ENCODE peak calls at places on chromosomes 11 and 22, in four cellular contexts. X is psoas muscle, W is left ventricle myocardium inferior, P is SK-N-SH. I is an unnamed sample.

GRCh38 chr11:86222081-86222480 is 22.5 kb upstream of the EED start:
- DNase-seq in X (no peak), W (no peak), P (no peak), I (no peak)

GRCh38 chr22:19064354-19065054 is 57.7 kb downstream of the DGCR2 start:
- DNase-seq in X (no peak), W (no peak), P (no peak), I (no peak)

GRCh38 chr11:4658629-4659453 is 15.1 kb downstream of the OR51E1 start:
- DNase-seq in X (no peak), W (no peak), P (no peak), I (no peak)

GRCh38 chr11:2548596-2548995 is 103.8 kb downstream of the KCNQ1 start:
- DNase-seq in X (no peak), W (no peak), P (no peak), I (no peak)

GRCh38 chr11:2684581-2684980 is 15.2 kb downstream of the KCNQ1OT1 start:
- DNase-seq in X (no peak), W (no peak), P (no peak), I (no peak)

GRCh38 chr11:72812968-72813739 is 1.1 kb upstream of the ATG16L2 start:
- DNase-seq in X (peak; percentile 61), W (peak; percentile 52), P (peak; percentile 67), I (peak; percentile 53)

GRCh38 chr11:12410006-12410728 is 32.8 kb downstream of the PARVA start:
- DNase-seq in X (no peak), W (no peak), P (peak; percentile 30), I (peak; percentile 52)

GRCh38 chr22:44752285-44753188 is at the start of gene ARHGAP8:
- DNase-seq in X (no peak), W (no peak), P (peak; percentile 74), I (no peak)

GRCh38 chr11:65487467-65488272 is 11.2 kb upstream of the MALAT1 start:
- DNase-seq in X (peak; percentile 96), W (peak; percentile 99), P (peak; percentile 90), I (peak; percentile 98)

GRCh38 chr22:42887523-42888507 is 30.7 kb upstream of the ARFGAP3 start:
- DNase-seq in X (no peak), W (no peak), P (no peak), I (no peak)

GRCh38 chr11:79167510-79168188 is 273.2 kb downstream of the TENM4 start:
- DNase-seq in X (no peak), W (no peak), P (no peak), I (no peak)

GRCh38 chr22:37421468-37421877 is 5.8 kb downstream of the ELFN2 start:
- DNase-seq in X (no peak), W (no peak), P (no peak), I (no peak)

GRCh38 chr22:37418627-37419369 is 8.5 kb downstream of the ELFN2 start:
- DNase-seq in X (no peak), W (no peak), P (no peak), I (no peak)

GRCh38 chr22:37419370-37419915 is 7.8 kb downstream of the ELFN2 start:
- DNase-seq in X (no peak), W (no peak), P (no peak), I (no peak)

GRCh38 chr22:37419916-37420655 is 7.2 kb downstream of the ELFN2 start:
- DNase-seq in X (no peak), W (no peak), P (peak; percentile 84), I (no peak)

DNA sequence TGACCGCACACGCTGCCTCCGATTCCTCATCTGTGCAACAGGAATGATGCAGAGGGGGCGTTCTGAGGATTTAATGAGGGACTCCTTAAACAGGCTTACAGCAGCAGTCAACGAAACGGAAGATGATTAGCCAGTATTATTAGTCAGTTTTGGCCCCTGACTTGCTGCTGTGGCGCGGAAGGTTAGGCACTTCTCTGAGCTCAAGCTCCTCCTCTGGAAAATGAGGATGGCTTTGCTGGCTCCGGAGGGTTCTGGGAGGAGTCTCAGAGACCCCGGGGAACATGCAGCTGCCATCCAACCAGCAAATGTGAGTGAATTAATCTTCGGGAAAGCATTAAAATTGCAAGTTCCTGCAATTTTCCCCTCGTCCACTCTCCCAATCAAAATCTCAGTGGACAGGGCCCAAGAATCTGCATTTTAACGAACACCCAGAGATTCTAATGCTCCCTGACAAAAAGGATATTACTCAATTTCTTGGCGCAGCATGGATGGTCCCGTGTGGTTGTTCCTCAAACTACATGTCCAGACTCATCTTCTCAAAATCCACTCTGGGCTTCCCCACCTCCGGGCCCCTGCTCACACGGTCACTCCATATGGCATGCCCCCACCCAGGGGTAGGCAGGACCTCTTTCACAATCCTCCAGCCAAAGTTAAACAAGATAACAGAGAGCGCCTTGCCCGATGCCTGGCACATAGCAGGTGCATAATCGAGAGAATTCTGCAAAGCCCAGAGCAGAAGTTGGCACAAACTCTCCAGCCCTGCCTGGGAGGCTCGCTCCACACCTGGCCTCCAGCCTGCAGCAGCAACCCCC is 6.4 kb downstream of the ELFN2 start:
- DNase-seq in X (no peak), W (no peak), P (no peak), I (no peak)
- TF ChIP-seq CTCF in X (no peak), W (no peak), P (no peak), I (no peak)

GRCh38 chr11:19577849-19578619 is 134.6 kb upstream of the NAV2 start:
- DNase-seq in X (peak; percentile 33), W (peak; percentile 48), P (peak; percentile 57), I (peak; percentile 90)
- TF ChIP-seq CTCF in X (no peak), W (peak; percentile 30), P (no peak), I (no peak)

GRCh38 chr11:6062691-6063358 is 32.3 kb upstream of the OR56A1 start:
- DNase-seq in X (no peak), W (no peak), P (no peak), I (no peak)
- TF ChIP-seq CTCF in X (no peak), W (no peak), P (peak; percentile 6), I (no peak)

GRCh38 chr11:73929388-73929787 is 21.4 kb upstream of the DNAJB13 start:
- DNase-seq in X (no peak), W (no peak), P (no peak), I (no peak)

GRCh38 chr11:73931951-73932350 is 18.9 kb upstream of the DNAJB13 start:
- DNase-seq in X (no peak), W (no peak), P (no peak), I (no peak)

GRCh38 chr11:73931039-73931645 is 19.7 kb upstream of the DNAJB13 start:
- DNase-seq in X (no peak), W (no peak), P (peak; percentile 64), I (no peak)
- TF ChIP-seq CTCF in X (peak; percentile 5), W (peak; percentile 39), P (peak; percentile 59), I (no peak)

GRCh38 chr22:39215430-39216142 is 29.2 kb downstream of the PDGFB start:
- DNase-seq in X (no peak), W (no peak), P (no peak), I (no peak)
- TF ChIP-seq CTCF in X (peak; percentile 13), W (peak; percentile 56), P (peak; percentile 31), I (no peak)

DNA sequence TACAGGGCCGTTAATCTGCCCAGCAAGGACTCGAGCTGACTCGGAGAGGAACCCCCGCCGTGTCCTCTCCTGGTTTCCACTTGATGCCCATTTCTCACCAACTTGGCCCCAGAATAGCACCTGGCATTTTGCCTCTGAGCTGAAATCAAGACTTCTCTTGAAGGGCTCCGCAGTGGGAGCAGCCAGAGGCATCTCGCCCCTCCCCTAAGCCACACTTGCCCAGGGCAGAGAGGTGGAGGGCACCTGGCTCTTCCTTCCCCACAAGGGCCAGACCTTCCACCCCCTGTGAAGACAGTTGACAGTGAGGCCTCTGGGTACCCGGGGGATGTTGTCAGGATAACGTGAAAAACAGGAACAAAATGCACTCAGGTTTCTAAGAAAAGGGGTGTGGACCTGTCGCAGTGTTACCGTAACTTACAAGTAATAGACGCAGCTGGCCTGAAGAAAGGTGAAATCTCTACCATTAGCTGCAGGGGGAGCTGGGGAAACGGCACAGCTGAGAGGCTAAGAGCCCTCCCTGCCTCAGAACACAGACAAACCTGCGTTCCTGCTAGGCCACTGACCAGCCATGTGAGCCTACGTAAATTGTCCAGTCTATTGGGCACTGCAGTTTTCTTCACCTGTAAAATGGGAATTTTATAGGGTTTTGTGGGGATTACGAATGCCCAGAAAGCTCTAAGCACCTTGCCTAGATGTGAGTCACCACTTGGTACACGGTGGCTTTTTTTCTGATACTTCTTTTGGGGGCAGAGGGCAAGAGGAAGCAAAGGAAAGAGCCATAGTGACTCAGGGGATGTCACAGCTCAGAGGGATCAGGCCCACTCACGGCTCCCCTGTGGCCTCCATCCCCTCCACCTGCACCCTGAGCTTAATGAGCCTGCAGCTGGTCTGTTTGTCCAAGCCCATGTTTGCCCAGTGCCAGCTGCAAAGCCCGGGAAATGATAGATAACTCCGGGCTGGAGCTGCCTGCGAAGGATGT is 18.6 kb upstream of the CABP7 start:
- DNase-seq in X (no peak), W (no peak), P (peak; percentile 64), I (no peak)
- TF ChIP-seq CTCF in X (no peak), W (no peak), P (peak; percentile 12), I (no peak)

I was measured in uterus.